ENCODE peak calls at places on chromosomes 3 and 15, in five cellular contexts. One of them, this sample, is unnamed.

GRCh38 chr3:184679056-184679502 is 32.8 kb downstream of the MAGEF1 start:
- DNase-seq in H9: peak
- DNase-seq in body of pancreas: no peak
- DNase-seq in OCI-LY7: no peak
- DNase-seq in SK-N-SH: peak
- DNase-seq in this sample: no peak

GRCh38 chr3:127448161-127448561 is 142.4 kb downstream of the TPRA1 start:
- DNase-seq in SK-N-SH: peak
- DNase-seq in H9: peak
- DNase-seq in body of pancreas: peak
- DNase-seq in OCI-LY7: no peak
- DNase-seq in this sample: no peak

GRCh38 chr15:20386198-20386597 is 155.4 kb downstream of the GOLGA6L6 start:
- DNase-seq in body of pancreas: no peak
- DNase-seq in SK-N-SH: no peak
- DNase-seq in H9: no peak
- DNase-seq in OCI-LY7: no peak
- DNase-seq in this sample: no peak

GRCh38 chr15:63089260-63090043 is 32.2 kb upstream of the LACTB start:
- DNase-seq in OCI-LY7: no peak
- DNase-seq in H9: peak
- DNase-seq in body of pancreas: no peak
- DNase-seq in SK-N-SH: peak
- DNase-seq in this sample: peak

GRCh38 chr15:79003301-79003700 is 58.5 kb upstream of the CTSH start:
- DNase-seq in OCI-LY7: no peak
- DNase-seq in SK-N-SH: no peak
- DNase-seq in H9: no peak
- DNase-seq in body of pancreas: no peak
- DNase-seq in this sample: no peak

GRCh38 chr15:77870195-77871065 is 207.1 kb downstream of the TBC1D2B start:
- DNase-seq in OCI-LY7: peak
- DNase-seq in H9: peak
- DNase-seq in SK-N-SH: peak
- DNase-seq in body of pancreas: peak
- DNase-seq in this sample: peak

GRCh38 chr3:80770106-80771079 is 991.1 kb downstream of the GBE1 start:
- DNase-seq in SK-N-SH: no peak
- DNase-seq in H9: no peak
- DNase-seq in body of pancreas: no peak
- DNase-seq in OCI-LY7: no peak
- DNase-seq in this sample: peak

GRCh38 chr15:100786901-100787566 is 92.6 kb upstream of the ALDH1A3 start:
- DNase-seq in OCI-LY7: no peak
- DNase-seq in SK-N-SH: no peak
- DNase-seq in H9: no peak
- DNase-seq in body of pancreas: no peak
- DNase-seq in this sample: no peak

GRCh38 chr3:139607981-139608380 is 68.4 kb upstream of the RBP1 start:
- DNase-seq in body of pancreas: no peak
- DNase-seq in H9: peak
- DNase-seq in OCI-LY7: no peak
- DNase-seq in SK-N-SH: no peak
- DNase-seq in this sample: no peak

GRCh38 chr3:117355566-117355965 is 646.0 kb downstream of the TUSC7 start:
- DNase-seq in body of pancreas: peak
- DNase-seq in SK-N-SH: peak
- DNase-seq in H9: peak
- DNase-seq in OCI-LY7: no peak
- DNase-seq in this sample: no peak

DNA sequence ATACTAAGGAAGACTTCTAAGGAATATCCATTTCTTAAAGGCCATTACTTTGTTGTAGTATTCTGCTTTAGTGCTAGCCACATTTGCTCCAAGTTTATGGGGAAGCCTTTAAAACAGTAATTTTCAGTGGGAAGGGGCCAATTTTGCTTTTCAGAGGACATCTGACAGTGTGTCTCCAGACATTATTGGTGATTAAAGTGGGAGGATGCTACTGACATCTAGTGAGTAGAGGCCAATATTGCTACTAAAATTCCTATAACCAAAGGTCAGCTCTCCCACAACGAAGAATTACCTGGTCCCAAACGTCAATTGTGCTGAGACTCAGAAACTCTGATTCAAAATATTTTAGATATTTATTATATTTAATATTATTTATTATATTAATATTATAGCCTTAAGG is 24.8 kb downstream of the SLC28A2 start:
- DNase-seq in H9: no peak
- DNase-seq in body of pancreas: no peak
- DNase-seq in SK-N-SH: peak
- DNase-seq in OCI-LY7: peak
- DNase-seq in this sample: peak
- TF ChIP-seq CTCF in H9: peak
- TF ChIP-seq CTCF in body of pancreas: peak
- TF ChIP-seq CTCF in SK-N-SH: peak
- TF ChIP-seq CTCF in OCI-LY7: peak
- TF ChIP-seq CTCF in this sample: peak

GRCh38 chr3:97658670-97659285 is 105.8 kb upstream of the ARL6 start:
- DNase-seq in SK-N-SH: peak
- DNase-seq in body of pancreas: no peak
- DNase-seq in OCI-LY7: peak
- DNase-seq in H9: no peak
- DNase-seq in this sample: no peak
- TF ChIP-seq CTCF in SK-N-SH: peak
- TF ChIP-seq CTCF in body of pancreas: peak
- TF ChIP-seq CTCF in OCI-LY7: peak
- TF ChIP-seq CTCF in H9: peak
- TF ChIP-seq CTCF in this sample: peak

GRCh38 chr15:56249080-56249479 is 5.4 kb upstream of the RFX7 start:
- DNase-seq in SK-N-SH: peak
- DNase-seq in body of pancreas: peak
- DNase-seq in H9: peak
- DNase-seq in OCI-LY7: peak
- DNase-seq in this sample: no peak

GRCh38 chr15:56250626-56251025 is 6.9 kb upstream of the RFX7 start:
- DNase-seq in body of pancreas: no peak
- DNase-seq in SK-N-SH: no peak
- DNase-seq in OCI-LY7: no peak
- DNase-seq in H9: no peak
- DNase-seq in this sample: no peak

GRCh38 chr15:56245871-56246814 is 2.5 kb upstream of the RFX7 start:
- DNase-seq in OCI-LY7: peak
- DNase-seq in SK-N-SH: peak
- DNase-seq in H9: peak
- DNase-seq in body of pancreas: peak
- DNase-seq in this sample: peak

GRCh38 chr15:56247266-56247665 is 3.6 kb upstream of the RFX7 start:
- DNase-seq in OCI-LY7: no peak
- DNase-seq in H9: no peak
- DNase-seq in body of pancreas: no peak
- DNase-seq in SK-N-SH: no peak
- DNase-seq in this sample: no peak

GRCh38 chr15:56248276-56248675 is 4.6 kb upstream of the RFX7 start:
- DNase-seq in body of pancreas: no peak
- DNase-seq in OCI-LY7: no peak
- DNase-seq in H9: no peak
- DNase-seq in SK-N-SH: no peak
- DNase-seq in this sample: no peak
- TF ChIP-seq CTCF in body of pancreas: no peak
- TF ChIP-seq CTCF in OCI-LY7: no peak
- TF ChIP-seq CTCF in H9: no peak
- TF ChIP-seq CTCF in SK-N-SH: no peak
- TF ChIP-seq CTCF in this sample: no peak

GRCh38 chr3:87792532-87793321 is 266.1 kb downstream of the CGGBP1 start:
- DNase-seq in body of pancreas: no peak
- DNase-seq in OCI-LY7: no peak
- DNase-seq in SK-N-SH: peak
- DNase-seq in H9: peak
- DNase-seq in this sample: no peak
- TF ChIP-seq CTCF in body of pancreas: peak
- TF ChIP-seq CTCF in OCI-LY7: no peak
- TF ChIP-seq CTCF in SK-N-SH: no peak
- TF ChIP-seq CTCF in H9: peak
- TF ChIP-seq CTCF in this sample: no peak

GRCh38 chr3:13282528-13282985 is 137.6 kb downstream of the NUP210 start:
- DNase-seq in body of pancreas: no peak
- DNase-seq in OCI-LY7: no peak
- DNase-seq in SK-N-SH: peak
- DNase-seq in H9: no peak
- DNase-seq in this sample: no peak

GRCh38 chr3:13285007-13285567 is 135.0 kb downstream of the NUP210 start:
- DNase-seq in H9: no peak
- DNase-seq in body of pancreas: no peak
- DNase-seq in SK-N-SH: no peak
- DNase-seq in OCI-LY7: no peak
- DNase-seq in this sample: no peak

GRCh38 chr3:13281657-13282527 is 138.2 kb downstream of the NUP210 start:
- DNase-seq in body of pancreas: peak
- DNase-seq in H9: peak
- DNase-seq in SK-N-SH: peak
- DNase-seq in OCI-LY7: no peak
- DNase-seq in this sample: no peak

GRCh38 chr3:13283877-13284264 is 136.3 kb downstream of the NUP210 start:
- DNase-seq in H9: no peak
- DNase-seq in SK-N-SH: no peak
- DNase-seq in OCI-LY7: no peak
- DNase-seq in body of pancreas: no peak
- DNase-seq in this sample: no peak

DNA sequence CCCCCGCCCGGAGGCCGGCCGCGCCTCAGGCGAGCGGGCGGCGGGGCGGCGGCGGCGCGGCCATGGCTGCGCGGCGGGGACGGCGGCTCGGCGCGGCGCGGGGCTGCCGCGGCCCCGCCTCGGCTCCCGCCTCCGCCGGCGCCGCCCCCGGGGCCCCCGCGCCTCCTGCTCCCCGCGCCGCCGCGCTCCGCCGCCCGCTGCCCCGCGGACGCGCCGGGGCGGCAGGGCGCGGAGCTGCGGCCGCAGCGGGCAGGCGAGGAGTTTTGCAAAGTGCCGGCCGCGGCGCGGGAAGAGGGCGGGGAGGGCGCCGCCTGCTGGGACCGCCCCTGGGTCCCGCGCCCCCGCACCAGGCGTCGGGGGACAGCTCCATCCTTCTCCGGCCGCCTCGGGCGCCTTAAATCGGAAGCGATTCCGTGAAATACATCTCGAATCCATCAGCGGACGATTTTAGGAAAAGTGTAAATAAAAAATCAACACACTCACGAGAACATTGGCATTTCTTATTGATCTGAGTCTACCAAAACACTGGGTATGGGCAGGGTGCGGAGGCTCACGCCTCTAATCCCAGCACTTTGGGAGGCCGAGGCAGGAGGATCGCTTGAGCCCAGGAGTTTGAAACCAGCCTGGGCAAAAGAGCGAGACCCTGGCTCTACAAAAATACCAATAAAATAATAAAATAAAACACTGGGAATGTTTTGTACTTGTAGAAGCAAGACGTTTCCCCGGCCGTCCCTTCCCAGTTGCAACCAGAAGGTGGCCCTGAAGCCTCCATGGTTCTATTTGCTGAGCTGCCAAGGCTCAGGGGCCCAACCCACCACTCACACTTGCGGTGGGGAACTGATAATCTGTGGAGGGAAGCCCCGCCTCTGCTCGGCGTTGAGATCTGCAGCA is 136.9 kb downstream of the NUP210 start:
- DNase-seq in OCI-LY7: no peak
- DNase-seq in H9: peak
- DNase-seq in SK-N-SH: peak
- DNase-seq in body of pancreas: no peak
- DNase-seq in this sample: no peak
- TF ChIP-seq CTCF in OCI-LY7: no peak
- TF ChIP-seq CTCF in H9: peak
- TF ChIP-seq CTCF in SK-N-SH: no peak
- TF ChIP-seq CTCF in body of pancreas: peak
- TF ChIP-seq CTCF in this sample: no peak

DNA sequence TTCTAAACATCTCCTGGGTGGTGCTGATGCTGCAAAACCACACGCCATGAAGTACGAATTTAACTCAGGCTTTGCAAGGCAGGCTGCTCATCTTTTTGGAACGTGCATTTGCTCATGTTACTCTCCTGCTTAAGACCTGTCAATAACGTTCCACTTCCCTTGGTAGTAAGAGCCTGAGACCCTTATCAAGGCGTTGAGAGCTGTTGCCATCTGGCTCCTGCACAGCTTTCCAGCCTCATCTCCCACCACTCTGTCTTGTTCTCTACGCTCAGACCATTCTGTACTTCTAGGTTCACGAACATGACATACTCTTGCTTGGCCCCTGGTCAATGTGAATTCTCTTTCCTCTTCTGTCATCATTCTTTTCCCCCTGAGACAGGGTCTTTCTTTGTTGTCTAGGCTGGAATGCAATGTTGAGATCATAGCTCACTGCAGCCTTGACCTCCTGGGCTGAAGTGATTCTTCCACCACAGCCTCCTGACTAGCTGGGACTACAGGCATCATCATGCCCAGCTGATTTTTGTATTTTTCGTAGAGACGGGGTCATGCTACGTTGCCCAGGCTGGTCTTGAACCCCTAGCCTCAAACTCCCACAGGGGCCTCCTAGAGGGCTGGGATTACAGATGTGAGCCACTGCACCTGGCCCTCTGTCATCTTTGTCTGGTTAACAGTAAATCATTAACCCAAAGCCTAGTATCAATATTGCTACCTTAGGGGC is 202.8 kb downstream of the CADPS start:
- DNase-seq in H9: no peak
- DNase-seq in body of pancreas: no peak
- DNase-seq in OCI-LY7: no peak
- DNase-seq in SK-N-SH: no peak
- DNase-seq in this sample: no peak
- TF ChIP-seq CTCF in H9: no peak
- TF ChIP-seq CTCF in body of pancreas: no peak
- TF ChIP-seq CTCF in OCI-LY7: no peak
- TF ChIP-seq CTCF in SK-N-SH: no peak
- TF ChIP-seq CTCF in this sample: no peak

DNA sequence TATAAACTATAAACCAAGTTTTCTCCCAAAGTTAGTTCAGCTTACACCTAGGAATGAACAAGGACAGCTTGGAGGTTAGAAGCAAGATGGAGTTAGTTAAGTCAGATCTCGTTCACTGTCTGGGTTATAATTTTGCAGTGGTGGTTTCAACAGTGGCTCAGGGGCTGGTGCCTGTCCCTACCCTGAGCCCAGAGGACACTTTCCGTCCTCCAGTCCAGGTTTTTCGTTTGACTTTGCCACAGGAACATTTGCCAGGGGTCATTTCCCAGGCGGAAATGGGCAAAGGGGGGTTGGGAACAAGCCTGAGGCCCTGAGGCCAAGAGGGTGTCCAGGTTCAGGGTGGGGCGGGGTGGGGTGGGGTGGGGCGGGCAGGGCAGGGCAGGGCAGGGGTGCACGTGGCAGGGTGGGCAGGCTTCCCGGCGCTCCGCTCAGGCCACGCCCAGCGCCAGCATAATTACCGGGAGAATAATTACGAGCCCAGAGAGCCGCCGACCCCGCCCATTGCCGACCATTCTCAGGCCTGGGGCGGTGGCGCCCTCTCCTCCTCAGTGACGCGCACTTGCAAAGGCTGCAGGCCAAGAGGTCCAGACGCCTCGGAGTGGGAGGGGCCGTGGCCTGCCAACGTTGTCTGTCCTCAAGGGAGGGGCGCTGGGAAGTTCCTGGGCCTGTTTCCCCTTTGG is 70.4 kb downstream of the KLF13 start:
- DNase-seq in body of pancreas: peak
- DNase-seq in SK-N-SH: peak
- DNase-seq in H9: peak
- DNase-seq in OCI-LY7: peak
- DNase-seq in this sample: peak
- TF ChIP-seq CTCF in body of pancreas: peak
- TF ChIP-seq CTCF in SK-N-SH: no peak
- TF ChIP-seq CTCF in H9: peak
- TF ChIP-seq CTCF in OCI-LY7: peak
- TF ChIP-seq CTCF in this sample: no peak